ENCODE peak calls at places on chromosomes 16 and 17, in four cellular contexts. L is A549, H is HepG2, K is K562. B is an unnamed sample.

GRCh38 chr17:79035686-79036085 is 11.7 kb downstream of the C1QTNF1 start:
- DNase-seq in L (no peak), H (no peak), K (peak), B (no peak)

GRCh38 chr17:59893617-59894100 is 738 bp downstream of the RPS6KB1 start:
- DNase-seq in L (peak), H (peak), K (peak), B (peak)

GRCh38 chr16:58337090-58337444 is 42.2 kb upstream of the PRSS54 start:
- DNase-seq in L (no peak), H (no peak), K (no peak), B (no peak)

GRCh38 chr16:27828671-27829070 is 234.8 kb downstream of the GSG1L start:
- DNase-seq in L (no peak), H (no peak), K (no peak), B (no peak)

GRCh38 chr17:8345951-8346665 is 6.5 kb downstream of the ODF4 start:
- DNase-seq in L (no peak), H (no peak), K (no peak), B (no peak)

GRCh38 chr17:57552114-57552601 is 192.9 kb downstream of the CCDC182 start:
- DNase-seq in L (no peak), H (no peak), K (peak), B (no peak)

GRCh38 chr17:41959336-41960095 is 7.1 kb upstream of the CNP start:
- DNase-seq in L (peak), H (peak), K (peak), B (peak)

GRCh38 chr17:2237960-2238359 is 65.6 kb downstream of the SMG6 start:
- DNase-seq in L (no peak), H (no peak), K (no peak), B (no peak)

GRCh38 chr16:49548571-49548970 is 175.0 kb downstream of the C16orf78 start:
- DNase-seq in L (no peak), H (no peak), K (no peak), B (no peak)

GRCh38 chr16:49546059-49546458 is 172.5 kb downstream of the C16orf78 start:
- DNase-seq in L (no peak), H (no peak), K (no peak), B (no peak)

GRCh38 chr16:49546735-49547134 is 173.1 kb downstream of the C16orf78 start:
- DNase-seq in L (no peak), H (no peak), K (no peak), B (no peak)

GRCh38 chr16:49545243-49545642 is 171.6 kb downstream of the C16orf78 start:
- DNase-seq in L (no peak), H (no peak), K (no peak), B (no peak)

DNA sequence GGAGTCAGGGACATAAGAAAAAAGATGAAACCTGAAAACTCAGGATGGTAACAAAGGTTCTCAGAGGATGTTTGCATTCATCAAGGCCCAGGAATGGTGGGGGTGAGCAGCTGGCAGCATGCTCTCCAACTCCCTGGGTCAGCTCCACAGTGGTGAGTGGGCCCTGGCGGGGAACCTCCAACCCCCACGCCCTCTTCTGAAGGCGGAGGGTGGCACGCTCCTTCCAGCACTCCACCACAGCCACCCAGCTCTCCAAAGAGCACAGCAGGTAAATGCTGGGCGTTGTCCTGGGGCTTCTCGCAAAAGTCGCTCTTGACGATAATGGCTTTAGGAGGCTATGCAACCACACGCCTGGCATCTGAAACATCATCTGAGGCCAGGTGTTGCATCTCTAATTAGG is 173.8 kb downstream of the C16orf78 start:
- DNase-seq in L (no peak), H (no peak), K (no peak), B (no peak)
- TF ChIP-seq MAZ in L (no peak), H (no peak), K (no peak), B (no peak)

GRCh38 chr17:40857535-40857934 is 9.5 kb downstream of the KRT12 start:
- DNase-seq in L (no peak), H (no peak), K (no peak), B (peak)
- TF ChIP-seq MAZ in L (no peak), H (no peak), K (no peak), B (no peak)

GRCh38 chr17:83193336-83194188 is 114.2 kb downstream of the METRNL start:
- DNase-seq in L (no peak), H (no peak), K (no peak), B (no peak)
- TF ChIP-seq MAZ in L (no peak), H (no peak), K (no peak), B (no peak)

DNA sequence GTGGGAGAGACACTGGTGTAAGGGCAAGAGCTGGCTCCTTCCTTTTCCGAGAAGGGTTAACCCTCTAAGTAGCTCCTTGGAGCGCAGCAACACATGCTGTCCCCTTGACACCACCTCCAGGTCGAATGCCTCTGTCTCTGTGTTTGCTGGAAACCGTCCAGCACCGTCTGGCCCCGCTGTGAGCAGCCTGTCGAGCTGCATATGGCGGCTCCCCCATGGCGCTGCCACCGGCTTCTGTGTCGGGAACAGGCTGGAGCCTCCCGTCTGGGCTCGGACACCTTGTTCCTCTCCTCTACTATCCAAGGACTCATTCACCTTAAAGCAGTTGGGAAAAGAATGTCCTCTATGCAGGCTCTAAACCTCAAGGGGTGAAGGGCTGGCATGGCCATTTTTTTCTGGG is 28.9 kb upstream of the WSCD1 start:
- DNase-seq in L (no peak), H (no peak), K (no peak), B (no peak)
- TF ChIP-seq MAZ in L (no peak), H (no peak), K (no peak), B (no peak)

DNA sequence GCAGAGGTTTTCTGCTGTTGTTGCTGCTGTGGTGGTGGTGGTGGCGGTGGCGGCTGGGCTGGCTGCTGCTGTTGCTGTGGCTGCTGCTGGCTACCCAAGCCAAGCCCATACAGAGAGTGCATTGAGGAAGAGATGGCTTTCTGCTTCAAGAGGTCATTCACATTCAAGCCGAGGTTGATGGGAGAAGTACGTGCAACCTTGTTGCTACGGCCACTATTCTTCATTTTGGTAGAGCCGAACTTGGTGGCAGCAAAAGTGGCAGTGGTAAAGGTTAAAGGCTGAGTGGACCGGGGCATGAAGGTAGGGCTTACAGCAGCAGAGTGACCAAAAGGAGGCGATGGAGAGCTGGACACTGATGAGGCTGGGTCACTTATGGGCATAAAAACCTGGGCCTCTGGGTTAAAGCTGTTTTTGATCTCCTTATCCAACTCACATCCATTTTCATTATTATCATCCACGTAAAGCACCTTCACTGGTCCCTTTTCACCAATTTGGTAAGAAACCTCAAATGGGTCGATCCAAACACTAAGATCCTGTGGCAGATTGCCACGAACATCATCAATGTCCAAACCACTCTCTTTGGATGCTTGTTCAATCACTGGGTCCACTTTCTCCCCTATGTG is 2.8 kb downstream of the TOB1 start:
- DNase-seq in L (peak), H (peak), K (no peak), B (no peak)
- TF ChIP-seq MAZ in L (no peak), H (no peak), K (no peak), B (no peak)

GRCh38 chr16:68070811-68071546 is 14.2 kb upstream of the NFATC3 start:
- DNase-seq in L (no peak), H (no peak), K (no peak), B (no peak)
- TF ChIP-seq MAZ in L (no peak), H (no peak), K (no peak), B (no peak)

GRCh38 chr16:50961944-50962343 is 189.1 kb downstream of the SALL1 start:
- DNase-seq in L (no peak), H (no peak), K (no peak), B (no peak)
- TF ChIP-seq MAZ in L (no peak), H (no peak), K (no peak), B (no peak)

GRCh38 chr17:47607481-47607880 is 42.2 kb upstream of the KPNB1 start:
- DNase-seq in L (no peak), H (no peak), K (no peak), B (no peak)

GRCh38 chr17:47605006-47605405 is 44.7 kb upstream of the KPNB1 start:
- DNase-seq in L (no peak), H (no peak), K (no peak), B (peak)

GRCh38 chr17:47604268-47604927 is 45.3 kb upstream of the KPNB1 start:
- DNase-seq in L (no peak), H (no peak), K (no peak), B (peak)

DNA sequence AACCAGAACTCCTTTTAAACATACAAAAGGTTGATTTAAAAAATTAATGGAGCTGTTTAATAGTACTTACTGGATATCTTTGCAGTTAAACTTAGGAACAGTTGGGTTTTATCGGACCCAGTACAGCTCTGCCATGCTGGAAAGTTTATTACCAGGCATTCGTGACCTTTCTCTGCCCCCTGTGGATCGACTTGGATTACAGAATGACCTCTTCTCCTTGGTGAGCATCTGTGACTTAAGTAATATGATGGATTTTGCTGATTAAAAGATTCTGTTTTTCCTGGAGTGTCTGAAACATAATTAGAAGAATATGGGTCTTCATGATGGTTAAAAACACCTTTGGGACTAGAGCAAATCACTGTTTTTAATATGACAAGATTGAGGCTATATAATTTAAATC is 45.9 kb upstream of the KPNB1 start:
- DNase-seq in L (no peak), H (no peak), K (no peak), B (no peak)
- TF ChIP-seq MAZ in L (no peak), H (no peak), K (no peak), B (no peak)

DNA sequence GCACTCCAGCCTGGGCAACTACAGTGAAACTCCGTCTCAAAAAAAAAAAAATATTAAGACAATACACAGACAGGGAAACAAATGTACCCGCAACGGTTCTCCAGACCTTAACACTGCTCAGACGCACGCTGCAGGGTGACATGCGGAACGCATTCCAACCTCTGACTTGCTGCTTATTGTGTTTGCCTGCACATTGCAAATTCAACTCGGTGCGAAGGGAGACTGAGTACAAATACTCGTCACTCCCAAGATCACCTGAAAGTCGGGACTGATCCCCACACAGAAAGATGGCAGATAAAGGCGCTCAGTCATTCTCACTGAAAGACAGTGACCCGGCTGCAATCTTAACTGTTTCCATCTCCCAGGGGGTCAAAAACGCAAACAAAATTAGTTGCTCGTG is 781 bp downstream of the CLCN7 start:
- DNase-seq in L (no peak), H (peak), K (peak), B (no peak)
- TF ChIP-seq MAZ in L (no peak), H (no peak), K (no peak), B (no peak)

B was measured in IMR-90.